ENCODE peak calls at places on chromosome 14, in four cellular contexts. T, H, Y and U are unnamed samples.

GRCh38 chr14:33676135-33676566 is 274.7 kb downstream of the EGLN3 start:
- DNase-seq in H (peak; percentile 63), T (no peak), Y (no peak), U (peak; percentile 3)

GRCh38 chr14:84435820-84436326 is 1094.1 kb upstream of the FLRT2 start:
- DNase-seq in T (no peak), Y (no peak), H (no peak), U (no peak)

GRCh38 chr14:37417151-37417550 is 177.9 kb downstream of the FOXA1 start:
- DNase-seq in T (no peak), H (no peak), Y (no peak), U (no peak)

GRCh38 chr14:95322646-95323045 is 2.9 kb upstream of the CLMN start:
- DNase-seq in T (no peak), Y (no peak), H (no peak), U (no peak)

GRCh38 chr14:89000007-89000942 is 175.8 kb downstream of the TTC8 start:
- DNase-seq in T (no peak), Y (no peak), H (peak; percentile 53), U (no peak)

GRCh38 chr14:24255931-24256696 is 6.9 kb downstream of the TGM1 start:
- DNase-seq in T (no peak), H (no peak), Y (no peak), U (no peak)

GRCh38 chr14:98847520-98848468 is 424.2 kb downstream of the BCL11B start:
- DNase-seq in H (no peak), Y (no peak), T (no peak), U (no peak)

GRCh38 chr14:90815817-90816662 is at the start of gene TTC7B:
- DNase-seq in H (peak; percentile 78), T (no peak), Y (no peak), U (no peak)

GRCh38 chr14:30058401-30058800 is 130.8 kb upstream of the PRKD1 start:
- DNase-seq in T (no peak), Y (no peak), H (no peak), U (no peak)

GRCh38 chr14:58563981-58564380 is 73.8 kb upstream of the DACT1 start:
- DNase-seq in Y (no peak), T (no peak), H (no peak), U (no peak)

GRCh38 chr14:36068777-36069534 is 107.6 kb downstream of the PTCSC3 start:
- DNase-seq in Y (no peak), T (no peak), H (no peak), U (no peak)

GRCh38 chr14:90523544-90523943 is 126.7 kb downstream of the CALM1 start:
- DNase-seq in T (no peak), Y (no peak), H (no peak), U (no peak)

GRCh38 chr14:31286456-31287293 is 79.1 kb upstream of the HECTD1 start:
- DNase-seq in H (no peak), T (no peak), Y (no peak), U (no peak)

GRCh38 chr14:35940291-35940690 is 114.2 kb downstream of the BRMS1L start:
- DNase-seq in T (no peak), H (no peak), Y (no peak), U (no peak)

GRCh38 chr14:95015046-95015445 is 142.3 kb downstream of the DICER1 start:
- DNase-seq in Y (no peak), T (no peak), H (no peak), U (no peak)

GRCh38 chr14:38948171-38948570 is 154.9 kb downstream of the SEC23A start:
- DNase-seq in T (no peak), Y (no peak), H (no peak), U (no peak)

GRCh38 chr14:31897581-31898186 is 179.4 kb upstream of the ARHGAP5 start:
- DNase-seq in Y (no peak), H (no peak), T (no peak), U (no peak)

GRCh38 chr14:75258079-75258802 is 20.4 kb upstream of the FOS start:
- DNase-seq in Y (no peak), H (peak; percentile 87), T (no peak), U (no peak)

GRCh38 chr14:90520326-90520725 is 123.5 kb downstream of the CALM1 start:
- DNase-seq in T (no peak), Y (no peak), H (no peak), U (no peak)

GRCh38 chr14:100658514-100658886 is 68.2 kb upstream of the DLK1 start:
- DNase-seq in Y (no peak), H (no peak), T (no peak), U (no peak)

GRCh38 chr14:101254805-101255764 is 306.2 kb upstream of the DIO3 start:
- DNase-seq in Y (no peak), T (no peak), H (no peak), U (no peak)

GRCh38 chr14:100660498-100661339 is 66.0 kb upstream of the DLK1 start:
- DNase-seq in Y (no peak), H (no peak), T (no peak), U (no peak)

GRCh38 chr14:20334017-20334416 is 938 bp upstream of the CCNB1IP1 start:
- DNase-seq in H (no peak), Y (no peak), T (no peak), U (no peak)
- H3K27ac ChIP-seq in H (no peak overlapping the region), Y (no peak overlapping the region), T (no peak overlapping the region), U (no peak overlapping the region)

DNA sequence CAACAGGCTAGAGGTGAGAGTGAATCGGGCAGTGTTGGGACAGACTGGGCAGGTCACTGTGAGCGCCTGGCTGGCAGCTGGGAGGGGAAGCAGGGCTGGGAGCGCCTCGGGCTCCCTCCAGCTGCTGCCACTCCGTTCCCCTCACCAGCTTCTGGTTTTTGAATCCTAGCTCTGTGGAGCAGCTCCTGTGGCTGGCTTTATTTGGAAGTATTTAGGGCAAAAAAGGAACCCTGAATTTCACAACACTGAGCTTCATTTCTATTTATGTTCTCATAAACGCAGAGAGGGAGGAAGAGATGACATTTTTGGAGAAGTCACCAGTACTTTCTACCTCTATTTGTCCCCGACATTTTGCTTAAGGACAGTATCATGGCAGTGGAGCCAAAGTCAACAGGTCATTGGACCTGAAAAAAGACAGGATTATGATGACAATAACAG is 63.9 kb upstream of the ACTN1 start:
- DNase-seq in T (no peak), Y (no peak), H (peak; percentile 61), U (no peak)
- H3K27ac ChIP-seq in T (no peak overlapping the region), Y (no peak overlapping the region), H (peak overlapping the region; percentile 73), U (no peak overlapping the region)

GRCh38 chr14:21041676-21042433 is at the start of gene RNASE7:
- DNase-seq in H (peak; percentile 83), Y (no peak), T (no peak), U (no peak)

GRCh38 chr14:21038416-21039058 is 3.6 kb upstream of the RNASE7 start:
- DNase-seq in Y (no peak), T (no peak), H (no peak), U (no peak)

GRCh38 chr14:21040370-21040925 is 1.7 kb upstream of the RNASE7 start:
- DNase-seq in T (no peak), H (no peak), Y (no peak), U (no peak)

GRCh38 chr14:21039059-21039422 is 3.1 kb upstream of the RNASE7 start:
- DNase-seq in Y (no peak), T (no peak), H (peak; percentile 96), U (peak; percentile 28)

DNA sequence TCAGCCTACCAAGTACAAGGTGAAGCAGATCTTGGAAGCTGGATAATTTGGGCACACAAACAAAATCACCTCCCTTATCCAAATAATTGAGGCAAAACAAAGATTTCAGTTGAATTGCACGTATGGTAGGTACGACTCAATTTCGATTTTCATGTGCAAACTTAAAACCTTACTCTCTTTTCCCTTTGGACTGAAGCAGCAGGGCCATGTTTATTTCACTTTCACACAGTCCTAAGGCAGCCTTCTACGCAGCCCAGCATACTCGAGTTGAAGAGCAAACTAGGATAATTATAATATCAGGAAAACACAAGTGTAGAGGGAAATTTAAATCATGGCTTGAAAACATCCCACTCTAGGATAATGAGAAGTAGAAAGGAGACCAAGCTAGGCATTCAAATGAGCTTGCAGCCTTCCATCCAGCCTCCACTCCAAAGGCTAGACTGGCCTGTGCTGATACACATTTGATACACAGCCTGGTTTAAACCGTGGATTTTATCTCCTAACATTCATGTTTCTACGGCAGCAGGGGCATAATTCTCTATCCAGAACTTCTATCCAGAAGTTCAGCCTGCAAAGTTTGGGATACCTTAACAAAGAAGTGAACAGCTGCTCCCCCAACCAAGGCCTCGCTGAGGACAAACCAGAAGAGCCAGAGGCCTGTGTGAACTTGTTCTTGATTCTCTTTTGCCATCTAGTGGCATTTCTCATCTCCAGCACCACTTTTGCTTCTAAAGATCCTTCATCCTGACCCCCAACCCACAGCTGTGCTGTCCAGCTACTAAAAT is 2.4 kb upstream of the RNASE7 start:
- DNase-seq in H (peak; percentile 70), Y (peak; percentile 37), T (no peak), U (no peak)
- H3K27ac ChIP-seq in H (peak overlapping the region; percentile 84), Y (no peak overlapping the region), T (no peak overlapping the region), U (peak overlapping the region; percentile 95)

GRCh38 chr14:73744175-73744867 is 30.1 kb upstream of the PNMA1 start:
- DNase-seq in H (no peak), T (no peak), Y (no peak), U (peak; percentile 39)
- H3K27ac ChIP-seq in H (peak overlapping the region; percentile 80), T (peak overlapping the region; percentile 80), Y (peak overlapping the region; percentile 72), U (peak overlapping the region; percentile 56)